ENCODE peak calls at places on chromosomes 13 and 19, in ten cellular contexts. One of them, this sample, is unnamed.

GRCh38 chr19:1570836-1571235 is 2.7 kb upstream of the MEX3D start:
- DNase-seq in hepatocyte: no peak
- DNase-seq in BJ: no peak
- DNase-seq in BE2C: no peak
- DNase-seq in B cell: no peak
- DNase-seq in PC-3: no peak
- DNase-seq in CD4-positive, alpha-beta T cell: no peak
- DNase-seq in LNCaP clone FGC: no peak
- DNase-seq in thoracic aorta: no peak
- DNase-seq in testis: no peak
- DNase-seq in this sample: no peak

GRCh38 chr13:47549219-47549752 is 451.8 kb downstream of the SUCLA2 start:
- DNase-seq in hepatocyte: no peak
- DNase-seq in BJ: no peak
- DNase-seq in BE2C: no peak
- DNase-seq in B cell: no peak
- DNase-seq in PC-3: no peak
- DNase-seq in CD4-positive, alpha-beta T cell: no peak
- DNase-seq in LNCaP clone FGC: no peak
- DNase-seq in thoracic aorta: no peak
- DNase-seq in testis: no peak
- DNase-seq in this sample: no peak

GRCh38 chr13:66532845-66533244 is 697.3 kb downstream of the PCDH9 start:
- DNase-seq in hepatocyte: no peak
- DNase-seq in BJ: no peak
- DNase-seq in BE2C: no peak
- DNase-seq in B cell: no peak
- DNase-seq in PC-3: no peak
- DNase-seq in CD4-positive, alpha-beta T cell: no peak
- DNase-seq in LNCaP clone FGC: no peak
- DNase-seq in thoracic aorta: no peak
- DNase-seq in testis: no peak
- DNase-seq in this sample: no peak

GRCh38 chr13:79492313-79492798 is 11.4 kb downstream of the NDFIP2 start:
- DNase-seq in hepatocyte: no peak
- DNase-seq in BJ: no peak
- DNase-seq in BE2C: no peak
- DNase-seq in B cell: no peak
- DNase-seq in PC-3: no peak
- DNase-seq in CD4-positive, alpha-beta T cell: no peak
- DNase-seq in LNCaP clone FGC: no peak
- DNase-seq in thoracic aorta: no peak
- DNase-seq in testis: no peak
- DNase-seq in this sample: no peak

GRCh38 chr13:76884167-76884566 is 2.0 kb downstream of the KCTD12 start:
- DNase-seq in hepatocyte: peak
- DNase-seq in BJ: no peak
- DNase-seq in BE2C: peak
- DNase-seq in B cell: peak
- DNase-seq in PC-3: no peak
- DNase-seq in CD4-positive, alpha-beta T cell: no peak
- DNase-seq in LNCaP clone FGC: no peak
- DNase-seq in thoracic aorta: no peak
- DNase-seq in testis: peak
- DNase-seq in this sample: no peak

GRCh38 chr19:16185925-16186234 is 670 bp downstream of the FAM32A start:
- DNase-seq in hepatocyte: no peak
- DNase-seq in BJ: no peak
- DNase-seq in BE2C: peak
- DNase-seq in B cell: no peak
- DNase-seq in PC-3: peak
- DNase-seq in CD4-positive, alpha-beta T cell: peak
- DNase-seq in LNCaP clone FGC: no peak
- DNase-seq in thoracic aorta: no peak
- DNase-seq in testis: no peak
- DNase-seq in this sample: peak

GRCh38 chr19:535017-535835 is 3.7 kb downstream of the CDC34 start:
- DNase-seq in hepatocyte: no peak
- DNase-seq in BJ: no peak
- DNase-seq in BE2C: no peak
- DNase-seq in B cell: no peak
- DNase-seq in PC-3: peak
- DNase-seq in CD4-positive, alpha-beta T cell: no peak
- DNase-seq in LNCaP clone FGC: peak
- DNase-seq in thoracic aorta: no peak
- DNase-seq in testis: no peak
- DNase-seq in this sample: peak

GRCh38 chr19:45739498-45740439 is 6.5 kb downstream of the MEIOSIN start:
- DNase-seq in hepatocyte: no peak
- DNase-seq in BJ: no peak
- DNase-seq in BE2C: no peak
- DNase-seq in B cell: no peak
- DNase-seq in PC-3: no peak
- DNase-seq in CD4-positive, alpha-beta T cell: no peak
- DNase-seq in LNCaP clone FGC: no peak
- DNase-seq in thoracic aorta: no peak
- DNase-seq in testis: no peak
- DNase-seq in this sample: no peak

GRCh38 chr13:41608111-41608510 is 150.8 kb downstream of the RGCC start:
- DNase-seq in hepatocyte: no peak
- DNase-seq in BJ: no peak
- DNase-seq in BE2C: no peak
- DNase-seq in B cell: no peak
- DNase-seq in PC-3: no peak
- DNase-seq in CD4-positive, alpha-beta T cell: no peak
- DNase-seq in LNCaP clone FGC: no peak
- DNase-seq in thoracic aorta: no peak
- DNase-seq in testis: no peak
- DNase-seq in this sample: no peak

GRCh38 chr19:35516310-35516709 is 2.9 kb upstream of the DMKN start:
- DNase-seq in hepatocyte: no peak
- DNase-seq in BJ: no peak
- DNase-seq in BE2C: no peak
- DNase-seq in B cell: no peak
- DNase-seq in PC-3: no peak
- DNase-seq in CD4-positive, alpha-beta T cell: no peak
- DNase-seq in LNCaP clone FGC: no peak
- DNase-seq in thoracic aorta: no peak
- DNase-seq in testis: no peak
- DNase-seq in this sample: no peak

GRCh38 chr13:40247845-40248244 is 418.6 kb downstream of the FOXO1 start:
- DNase-seq in hepatocyte: no peak
- DNase-seq in BJ: no peak
- DNase-seq in BE2C: no peak
- DNase-seq in B cell: no peak
- DNase-seq in PC-3: peak
- DNase-seq in CD4-positive, alpha-beta T cell: no peak
- DNase-seq in LNCaP clone FGC: no peak
- DNase-seq in thoracic aorta: no peak
- DNase-seq in testis: no peak
- DNase-seq in this sample: peak

GRCh38 chr19:2503521-2504109 is 27.7 kb downstream of the GADD45B start:
- DNase-seq in hepatocyte: peak
- DNase-seq in BJ: peak
- DNase-seq in BE2C: no peak
- DNase-seq in B cell: no peak
- DNase-seq in PC-3: peak
- DNase-seq in CD4-positive, alpha-beta T cell: peak
- DNase-seq in LNCaP clone FGC: no peak
- DNase-seq in thoracic aorta: no peak
- DNase-seq in testis: no peak
- DNase-seq in this sample: no peak

GRCh38 chr13:109818891-109819290 is 32.5 kb upstream of the IRS2 start:
- DNase-seq in hepatocyte: no peak
- DNase-seq in BJ: no peak
- DNase-seq in BE2C: no peak
- DNase-seq in B cell: no peak
- DNase-seq in PC-3: no peak
- DNase-seq in CD4-positive, alpha-beta T cell: no peak
- DNase-seq in LNCaP clone FGC: no peak
- DNase-seq in thoracic aorta: no peak
- DNase-seq in testis: no peak
- DNase-seq in this sample: no peak

GRCh38 chr19:7658219-7658686 is 10.6 kb upstream of the RETN start:
- DNase-seq in hepatocyte: no peak
- DNase-seq in BJ: no peak
- DNase-seq in BE2C: no peak
- DNase-seq in B cell: peak
- DNase-seq in PC-3: no peak
- DNase-seq in CD4-positive, alpha-beta T cell: peak
- DNase-seq in LNCaP clone FGC: no peak
- DNase-seq in thoracic aorta: no peak
- DNase-seq in testis: no peak
- DNase-seq in this sample: peak

GRCh38 chr19:10747674-10748073 is 29.8 kb downstream of the DNM2 start:
- DNase-seq in hepatocyte: no peak
- DNase-seq in BJ: no peak
- DNase-seq in BE2C: no peak
- DNase-seq in B cell: no peak
- DNase-seq in PC-3: no peak
- DNase-seq in CD4-positive, alpha-beta T cell: no peak
- DNase-seq in LNCaP clone FGC: no peak
- DNase-seq in thoracic aorta: no peak
- DNase-seq in testis: no peak
- DNase-seq in this sample: no peak
- TF ChIP-seq CTCF in hepatocyte: no peak
- TF ChIP-seq CTCF in BJ: no peak
- TF ChIP-seq CTCF in BE2C: no peak
- TF ChIP-seq CTCF in B cell: no peak
- TF ChIP-seq CTCF in PC-3: no peak
- TF ChIP-seq CTCF in CD4-positive, alpha-beta T cell: no peak
- TF ChIP-seq CTCF in LNCaP clone FGC: no peak
- TF ChIP-seq CTCF in thoracic aorta: no peak
- TF ChIP-seq CTCF in testis: no peak
- TF ChIP-seq CTCF in this sample: no peak

DNA sequence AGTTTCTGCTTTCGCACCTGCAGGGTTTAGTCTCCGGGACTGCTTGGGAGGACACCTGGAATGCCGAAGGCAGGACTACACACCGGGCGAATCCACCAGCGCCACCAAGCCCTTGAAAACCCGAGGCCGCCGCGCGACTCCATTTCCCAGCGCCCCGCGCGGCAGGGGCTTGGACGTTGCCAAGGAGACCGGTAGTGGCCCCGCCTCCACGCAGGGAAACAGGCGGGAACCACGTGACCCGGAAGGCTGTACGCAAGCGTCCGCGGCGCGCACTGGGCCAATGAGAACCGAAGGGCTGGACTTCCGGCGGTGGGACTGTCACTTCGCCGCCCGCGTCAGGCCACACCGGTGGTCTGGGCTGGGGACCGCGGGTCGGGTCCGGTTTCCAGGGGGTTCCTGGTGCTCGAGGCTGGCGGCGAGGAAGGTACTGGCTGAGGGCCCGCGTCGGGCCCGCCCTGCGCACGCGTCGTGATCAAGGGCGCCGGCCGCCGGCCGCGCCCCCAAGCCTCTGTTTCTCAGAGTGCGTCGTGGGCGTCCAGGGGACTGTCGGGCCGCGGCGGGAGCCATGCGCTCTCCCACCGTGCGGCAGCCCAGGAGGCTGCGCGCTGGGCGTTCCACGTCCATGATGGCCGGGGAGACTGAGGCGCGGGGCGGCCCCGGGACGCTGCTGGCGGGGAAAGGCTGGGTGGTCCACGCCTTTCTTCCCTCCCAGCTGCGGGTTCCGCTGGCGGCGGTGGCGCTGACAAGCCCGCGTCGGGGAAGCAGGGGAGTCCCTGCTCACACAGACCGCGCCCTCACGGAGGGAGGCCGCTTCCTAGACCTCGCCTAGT is at the start of gene ZNF324:
- DNase-seq in hepatocyte: peak
- DNase-seq in BJ: peak
- DNase-seq in BE2C: peak
- DNase-seq in B cell: peak
- DNase-seq in PC-3: peak
- DNase-seq in CD4-positive, alpha-beta T cell: peak
- DNase-seq in LNCaP clone FGC: peak
- DNase-seq in thoracic aorta: peak
- DNase-seq in testis: peak
- DNase-seq in this sample: peak
- TF ChIP-seq CTCF in hepatocyte: no peak
- TF ChIP-seq CTCF in BJ: no peak
- TF ChIP-seq CTCF in BE2C: no peak
- TF ChIP-seq CTCF in B cell: no peak
- TF ChIP-seq CTCF in PC-3: peak
- TF ChIP-seq CTCF in CD4-positive, alpha-beta T cell: no peak
- TF ChIP-seq CTCF in LNCaP clone FGC: no peak
- TF ChIP-seq CTCF in thoracic aorta: no peak
- TF ChIP-seq CTCF in testis: no peak
- TF ChIP-seq CTCF in this sample: peak

DNA sequence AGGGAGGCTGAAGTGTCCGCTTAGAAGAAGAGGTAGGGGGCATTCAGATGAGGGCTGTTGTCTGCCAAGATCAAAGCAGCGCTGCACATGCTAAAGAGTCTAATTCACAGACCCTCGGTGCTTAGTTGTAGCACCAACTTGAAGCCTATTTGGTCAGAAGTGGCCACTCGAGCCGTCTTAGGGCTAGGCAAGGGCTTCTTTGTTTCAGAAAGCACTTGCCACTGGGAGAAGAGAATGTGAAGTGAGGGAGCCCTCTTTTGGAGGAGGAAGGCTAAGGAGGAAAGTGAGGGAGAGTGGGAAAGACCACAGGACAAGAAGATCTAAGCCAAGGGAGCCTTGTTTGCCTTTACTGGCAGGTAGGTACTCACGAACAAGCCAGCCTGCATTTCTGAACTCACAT is 313.4 kb upstream of the TMTC4 start:
- DNase-seq in hepatocyte: no peak
- DNase-seq in BJ: no peak
- DNase-seq in BE2C: no peak
- DNase-seq in B cell: no peak
- DNase-seq in PC-3: peak
- DNase-seq in CD4-positive, alpha-beta T cell: no peak
- DNase-seq in LNCaP clone FGC: no peak
- DNase-seq in thoracic aorta: no peak
- DNase-seq in testis: no peak
- DNase-seq in this sample: no peak
- TF ChIP-seq CTCF in hepatocyte: no peak
- TF ChIP-seq CTCF in BJ: peak
- TF ChIP-seq CTCF in BE2C: no peak
- TF ChIP-seq CTCF in B cell: no peak
- TF ChIP-seq CTCF in PC-3: peak
- TF ChIP-seq CTCF in CD4-positive, alpha-beta T cell: no peak
- TF ChIP-seq CTCF in LNCaP clone FGC: peak
- TF ChIP-seq CTCF in thoracic aorta: no peak
- TF ChIP-seq CTCF in testis: no peak
- TF ChIP-seq CTCF in this sample: no peak

DNA sequence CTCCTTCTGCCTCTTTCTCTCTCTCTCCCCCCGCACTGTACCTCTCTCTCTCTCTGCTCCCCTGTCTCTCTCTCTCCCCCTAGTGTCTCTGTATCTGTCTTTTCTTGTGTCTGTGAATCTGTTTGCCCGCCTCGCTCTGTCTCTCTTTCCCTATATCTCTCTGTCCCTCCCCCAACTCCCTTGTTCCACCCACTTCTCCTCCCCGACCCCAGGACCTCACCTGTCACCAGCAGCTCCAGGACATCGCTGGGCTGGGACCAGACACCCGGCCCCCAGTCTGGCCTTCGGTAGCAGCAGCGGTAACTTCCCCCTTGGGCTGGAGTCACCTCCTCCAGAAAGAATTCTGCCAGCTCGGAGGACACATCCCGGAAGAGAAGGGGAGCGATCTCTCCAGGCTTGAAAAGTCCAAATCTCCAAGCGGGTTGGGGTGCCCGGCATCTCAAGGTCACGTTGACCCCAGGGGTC is 3.9 kb downstream of the OSCAR start:
- DNase-seq in hepatocyte: no peak
- DNase-seq in BJ: no peak
- DNase-seq in BE2C: no peak
- DNase-seq in B cell: peak
- DNase-seq in PC-3: peak
- DNase-seq in CD4-positive, alpha-beta T cell: no peak
- DNase-seq in LNCaP clone FGC: no peak
- DNase-seq in thoracic aorta: no peak
- DNase-seq in testis: peak
- DNase-seq in this sample: no peak
- TF ChIP-seq CTCF in hepatocyte: peak
- TF ChIP-seq CTCF in BJ: peak
- TF ChIP-seq CTCF in BE2C: peak
- TF ChIP-seq CTCF in B cell: no peak
- TF ChIP-seq CTCF in PC-3: peak
- TF ChIP-seq CTCF in CD4-positive, alpha-beta T cell: no peak
- TF ChIP-seq CTCF in LNCaP clone FGC: peak
- TF ChIP-seq CTCF in thoracic aorta: no peak
- TF ChIP-seq CTCF in testis: peak
- TF ChIP-seq CTCF in this sample: peak

This sample was measured in GM13976.